ENCODE peak calls at places on chromosomes 7 and 10, in five cellular contexts. H, T, B, I and X are unnamed samples.

GRCh38 chr7:137648166-137648565 is 198.6 kb downstream of the DGKI start:
- DNase-seq in H (no peak), B (no peak), I (no peak), T (no peak), X (no peak)

GRCh38 chr7:131341690-131342089 is 14.0 kb downstream of the MKLN1 start:
- DNase-seq in T (no peak), I (no peak), B (no peak), H (no peak), X (no peak)

GRCh38 chr10:129953541-129954031 is 10.5 kb downstream of the EBF3 start:
- DNase-seq in H (no peak), T (no peak), I (no peak), B (no peak), X (no peak)

GRCh38 chr7:128882134-128882533 is 19.5 kb downstream of the ATP6V1F start:
- DNase-seq in B (no peak), H (no peak), I (no peak), T (no peak), X (no peak)

GRCh38 chr7:104973909-104974415 is 40.0 kb upstream of the KMT2E start:
- DNase-seq in T (no peak), I (peak; percentile 93), B (no peak), H (peak; percentile 94), X (no peak)

GRCh38 chr10:485776-486572 is 203.5 kb downstream of the DIP2C start:
- DNase-seq in H (no peak), I (no peak), T (no peak), B (no peak), X (no peak)

GRCh38 chr7:40354736-40355135 is 219.9 kb downstream of the SUGCT start:
- DNase-seq in T (no peak), H (no peak), B (no peak), I (no peak), X (no peak)

GRCh38 chr7:112074464-112074863 is 131.7 kb downstream of the DOCK4 start:
- DNase-seq in I (no peak), T (no peak), H (no peak), B (no peak), X (no peak)

GRCh38 chr7:78443811-78444210 is 645.2 kb downstream of the PHTF2 start:
- DNase-seq in H (no peak), I (no peak), T (no peak), B (no peak), X (no peak)

GRCh38 chr7:151186640-151187408 is at the start of gene ASB10:
- DNase-seq in I (no peak), B (no peak), T (no peak), H (no peak), X (no peak)

DNA sequence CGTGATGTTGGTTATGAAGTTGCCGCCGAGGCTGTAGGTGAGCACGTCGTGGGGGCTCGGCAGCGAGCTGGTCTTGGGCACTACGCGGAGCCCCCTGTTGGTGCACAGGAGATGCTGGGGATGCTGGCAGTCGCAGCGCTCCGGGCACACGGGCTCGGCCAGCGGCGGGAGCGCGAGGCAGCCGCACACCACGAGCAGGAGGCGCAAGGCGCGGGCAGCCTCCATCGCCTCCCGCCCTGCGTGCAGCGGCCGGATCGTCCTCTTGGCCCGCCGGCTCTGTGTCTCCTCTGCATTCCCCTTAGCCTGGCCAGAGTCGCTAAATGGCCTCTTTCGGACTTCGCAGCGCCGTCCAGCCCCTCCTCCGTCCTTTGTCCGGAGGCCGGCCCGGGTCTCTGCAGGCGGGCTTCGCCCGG is 302 bp downstream of the TRIL start:
- DNase-seq in H (peak; percentile 36), B (no peak), T (no peak), I (peak; percentile 7), X (no peak)
- H3K4me3 ChIP-seq in H (no peak overlapping the region), B (no peak overlapping the region), T (no peak overlapping the region), I (peak overlapping the region; percentile 39), X (no peak overlapping the region)

DNA sequence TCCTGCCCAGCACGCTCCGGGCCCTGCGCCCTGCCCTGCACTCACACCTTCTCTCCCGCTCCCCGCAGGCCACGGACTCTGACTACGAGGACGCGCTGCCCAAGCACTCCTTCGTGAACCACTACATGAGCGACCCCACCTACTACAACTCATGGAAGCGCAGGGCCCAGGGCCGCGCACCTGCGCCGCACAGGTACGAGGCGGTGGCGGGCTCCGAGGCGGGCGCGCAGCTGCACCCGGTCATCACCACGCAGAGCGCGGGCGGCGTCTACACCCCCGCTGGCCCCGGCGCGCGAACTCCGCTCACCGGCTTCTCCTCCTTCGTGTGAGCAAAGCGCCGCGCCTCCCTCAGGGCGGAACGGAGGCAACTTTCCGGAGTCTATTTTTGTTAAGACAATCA is 417.0 kb upstream of the FOXK1 start:
- DNase-seq in B (no peak), H (no peak), T (no peak), I (no peak), X (no peak)
- H3K4me3 ChIP-seq in B (no peak overlapping the region), H (no peak overlapping the region), T (no peak overlapping the region), I (no peak overlapping the region), X (no peak overlapping the region)

DNA sequence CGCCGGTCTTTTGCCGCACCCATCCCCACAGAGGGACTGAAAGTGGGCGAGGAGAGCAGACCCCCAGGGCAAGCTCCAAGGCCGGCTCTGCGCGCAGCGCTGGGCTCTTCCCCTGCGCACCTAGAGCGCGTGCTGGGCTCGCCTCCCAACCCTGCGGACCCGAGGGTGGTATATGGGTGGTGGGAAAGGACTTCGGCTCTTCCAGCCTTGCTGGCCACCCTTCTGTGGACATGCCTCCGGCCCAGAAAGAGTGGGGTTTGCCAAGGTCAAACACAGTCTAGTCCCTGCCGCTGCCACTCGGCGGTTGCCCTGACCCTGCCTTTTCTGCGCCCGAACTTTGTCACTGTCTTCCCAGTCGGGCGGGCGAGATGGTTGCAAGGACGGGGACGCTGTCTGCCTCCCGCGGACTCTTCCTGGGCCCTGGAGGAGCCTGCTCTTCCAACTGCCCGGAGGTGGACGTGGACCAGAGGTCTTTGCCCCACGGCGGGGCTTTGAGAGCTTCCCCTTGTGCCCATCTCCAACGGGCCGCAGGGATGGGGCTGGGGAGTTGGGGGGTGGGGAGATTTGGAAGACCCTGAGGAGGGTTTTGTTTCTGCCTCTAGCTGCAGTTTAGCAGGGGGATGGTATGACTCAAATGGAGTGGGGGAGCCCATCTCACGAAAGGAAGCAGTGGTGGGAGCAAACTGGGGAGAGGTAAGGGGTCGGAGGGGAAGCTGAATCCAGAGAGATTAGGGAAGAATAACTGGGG is 1.5 kb downstream of the ADCY1 start:
- DNase-seq in I (no peak), T (no peak), B (no peak), H (no peak), X (no peak)
- H3K4me3 ChIP-seq in I (no peak overlapping the region), T (no peak overlapping the region), B (no peak overlapping the region), H (no peak overlapping the region), X (peak overlapping the region; percentile 60)

GRCh38 chr10:69572159-69573055 is 815 bp downstream of the NEUROG3 start:
- DNase-seq in B (no peak), H (no peak), T (no peak), I (no peak), X (no peak)
- H3K4me3 ChIP-seq in B (no peak overlapping the region), H (no peak overlapping the region), T (no peak overlapping the region), I (no peak overlapping the region), X (no peak overlapping the region)

GRCh38 chr10:47299989-47300931 is at the start of gene GDF10:
- DNase-seq in H (no peak), I (no peak), B (no peak), T (no peak), X (no peak)
- H3K4me3 ChIP-seq in H (no peak within 1 kb of the TSS), I (no peak within 1 kb of the TSS), B (no peak within 1 kb of the TSS), T (no peak within 1 kb of the TSS), X (no peak within 1 kb of the TSS)